ENCODE peak calls at places on chromosomes 12 and 14, in five cellular contexts. P is CD4-positive, alpha-beta T cell; Q is PC-3; L is NCI-H2029 treated with DMSO at 0.1 percent for 48 hours; N is breast epithelium. F is an unnamed sample.

GRCh38 chr12:53208877-53209463 is 1.9 kb upstream of the ITGB7 start:
- DNase-seq in N (no peak), L (no peak), P (no peak), Q (no peak), F (no peak)

GRCh38 chr14:94120667-94121335 is 8.6 kb downstream of the IFI27L2 start:
- DNase-seq in L (no peak), P (no peak), N (no peak), Q (peak; percentile 25), F (no peak)

GRCh38 chr14:99242238-99242637 is 29.8 kb downstream of the BCL11B start:
- DNase-seq in Q (no peak), L (no peak), N (no peak), P (no peak), F (no peak)

GRCh38 chr14:64113279-64113678 is 180.9 kb downstream of the ESR2 start:
- DNase-seq in N (no peak), Q (peak; percentile 22), L (peak; percentile 48), P (no peak), F (no peak)

GRCh38 chr12:101850199-101850598 is 19.4 kb upstream of the GNPTAB start:
- DNase-seq in Q (no peak), P (no peak), L (no peak), N (no peak), F (no peak)

GRCh38 chr12:70165450-70165849 is 77.8 kb upstream of the CNOT2 start:
- DNase-seq in Q (no peak), P (no peak), L (no peak), N (no peak), F (no peak)

GRCh38 chr14:80278293-80279037 is 67.2 kb upstream of the DIO2 start:
- DNase-seq in L (no peak), P (no peak), N (no peak), Q (no peak), F (no peak)

GRCh38 chr14:72451081-72451972 is 442.6 kb downstream of the DPF3 start:
- DNase-seq in N (no peak), L (no peak), Q (no peak), P (peak; percentile 31), F (no peak)

GRCh38 chr12:51269174-51270066 is 795 bp downstream of the SMAGP start:
- DNase-seq in L (no peak), P (peak; percentile 53), N (no peak), Q (peak; percentile 65), F (no peak)

GRCh38 chr14:21233457-21234076 is 35.7 kb downstream of the HNRNPC start:
- DNase-seq in Q (no peak), N (no peak), P (no peak), L (no peak), F (no peak)

GRCh38 chr12:182381-182883 is 31.5 kb downstream of the SLC6A12 start:
- DNase-seq in P (no peak), Q (peak; percentile 84), N (no peak), L (no peak), F (no peak)

GRCh38 chr14:96151242-96151641 is 53.4 kb upstream of the BDKRB2 start:
- DNase-seq in Q (no peak), N (no peak), L (no peak), P (no peak), F (no peak)

GRCh38 chr12:54187075-54187474 is 1.7 kb downstream of the SMUG1 start:
- DNase-seq in P (no peak), Q (peak; percentile 34), N (no peak), L (no peak), F (no peak)

GRCh38 chr14:70780396-70781075 is 28.8 kb downstream of the MAP3K9 start:
- DNase-seq in N (no peak), L (no peak), Q (no peak), P (no peak), F (no peak)

GRCh38 chr12:125124320-125124966 is 59.2 kb downstream of the AACS start:
- DNase-seq in Q (peak; percentile 85), L (no peak), P (no peak), N (no peak), F (no peak)

GRCh38 chr14:26621366-26621765 is 23.5 kb upstream of the NOVA1 start:
- DNase-seq in Q (no peak), N (no peak), L (no peak), P (no peak), F (no peak)

GRCh38 chr12:124917135-124917840 is 2.8 kb upstream of the UBC start:
- DNase-seq in N (peak; percentile 96), Q (peak; percentile 100), L (no peak), P (peak; percentile 89), F (peak; percentile 91)

GRCh38 chr12:77891531-77892147 is 60.9 kb downstream of the NAV3 start:
- DNase-seq in Q (no peak), L (no peak), P (no peak), N (no peak), F (no peak)

GRCh38 chr14:99350751-99351150 is 78.8 kb upstream of the BCL11B start:
- DNase-seq in N (no peak), P (no peak), L (no peak), Q (no peak), F (no peak)

GRCh38 chr12:57236925-57237652 is 7.6 kb downstream of the SHMT2 start:
- DNase-seq in Q (no peak), P (no peak), L (no peak), N (no peak), F (no peak)

GRCh38 chr12:66861157-66861750 is 182.4 kb upstream of the GRIP1 start:
- DNase-seq in P (peak; percentile 39), Q (peak; percentile 81), N (peak; percentile 57), L (peak; percentile 34), F (peak; percentile 53)

GRCh38 chr12:112046003-112046402 is 32.8 kb downstream of the ERP29 start:
- DNase-seq in N (no peak), P (no peak), L (no peak), Q (no peak), F (no peak)

GRCh38 chr12:18998343-18999270 is 130.9 kb upstream of the PLEKHA5 start:
- DNase-seq in Q (peak; percentile 67), L (peak; percentile 23), N (no peak), P (no peak), F (peak; percentile 11)

GRCh38 chr12:46134205-46134811 is 134.5 kb downstream of the SLC38A1 start:
- DNase-seq in L (no peak), Q (no peak), P (no peak), N (no peak), F (no peak)

GRCh38 chr14:99658218-99658617 is 13.3 kb downstream of the HHIPL1 start:
- DNase-seq in P (no peak), Q (no peak), L (no peak), N (no peak), F (no peak)

GRCh38 chr12:123113038-123113437 is 37.9 kb downstream of the PITPNM2 start:
- DNase-seq in N (no peak), P (no peak), Q (no peak), L (peak; percentile 27), F (no peak)

GRCh38 chr12:67251012-67251411 is 18.1 kb upstream of the CAND1 start:
- DNase-seq in L (no peak), P (no peak), Q (no peak), N (no peak), F (no peak)

GRCh38 chr12:45660330-45660729 is 69.2 kb upstream of the ARID2 start:
- DNase-seq in Q (peak; percentile 91), N (no peak), L (no peak), P (no peak), F (no peak)

GRCh38 chr12:46450279-46450748 is 77.7 kb upstream of the SLC38A2 start:
- DNase-seq in L (no peak), P (no peak), Q (peak; percentile 65), N (peak; percentile 55), F (no peak)

GRCh38 chr14:72701232-72701555 is 192.7 kb downstream of the DPF3 start:
- DNase-seq in L (no peak), Q (no peak), N (no peak), P (no peak), F (no peak)

GRCh38 chr14:60658116-60658515 is 8.8 kb upstream of the SIX1 start:
- DNase-seq in P (no peak), N (no peak), Q (peak; percentile 8), L (no peak), F (no peak)

GRCh38 chr14:75294649-75295033 is 16.0 kb downstream of the FOS start:
- DNase-seq in P (no peak), Q (no peak), N (no peak), L (no peak), F (peak; percentile 21)

GRCh38 chr14:77562681-77563080 is 53.8 kb downstream of the SPTLC2 start:
- DNase-seq in N (no peak), Q (peak; percentile 59), P (no peak), L (no peak), F (no peak)

GRCh38 chr12:11897923-11898322 is 172.8 kb upstream of the BCL2L14 start:
- DNase-seq in Q (no peak), P (no peak), L (no peak), N (no peak), F (no peak)

GRCh38 chr14:32417956-32418552 is 89.0 kb downstream of the AKAP6 start:
- DNase-seq in N (no peak), L (peak; percentile 83), Q (peak; percentile 82), P (no peak), F (peak; percentile 63)

GRCh38 chr12:3216726-3217682 is 139.8 kb downstream of the TSPAN9 start:
- DNase-seq in P (no peak), Q (peak; percentile 4), L (no peak), N (no peak), F (no peak)